ENCODE peak calls at places on chromosomes 6 and 20, in four cellular contexts. S is MM.1S, O is HCT116, Y is HepG2. Q is an unnamed sample.

GRCh38 chr6:20175810-20176209 is 36.5 kb downstream of the MBOAT1 start:
- DNase-seq in Y (no peak), S (no peak), O (no peak), Q (no peak)

GRCh38 chr6:111552241-111552744 is 53.4 kb downstream of the TRAF3IP2 start:
- DNase-seq in Y (no peak), O (no peak), S (no peak), Q (peak; percentile 96)

GRCh38 chr6:136067731-136068341 is 182.3 kb downstream of the MTFR2 start:
- DNase-seq in Y (no peak), S (no peak), O (peak; percentile 66), Q (peak; percentile 82)

GRCh38 chr6:48641544-48641943 is 530.5 kb upstream of the PTCHD4 start:
- DNase-seq in S (no peak), O (no peak), Y (no peak), Q (peak; percentile 92)

GRCh38 chr20:588932-589672 is 21.0 kb downstream of the TCF15 start:
- DNase-seq in S (no peak), O (peak; percentile 22), Y (no peak), Q (no peak)

GRCh38 chr6:106628658-106629102 is 618 bp downstream of the RTN4IP1 start:
- DNase-seq in S (no peak), Y (peak; percentile 15), O (no peak), Q (no peak)

GRCh38 chr6:136411028-136411329 is 121.3 kb upstream of the BCLAF1 start:
- DNase-seq in S (peak; percentile 10), O (no peak), Y (no peak), Q (no peak)

GRCh38 chr20:13355386-13355785 is 134.3 kb downstream of the ISM1 start:
- DNase-seq in Y (peak; percentile 77), S (no peak), O (no peak), Q (no peak)

GRCh38 chr20:49276895-49277785 is 717 bp downstream of the ZNFX1 start:
- DNase-seq in Y (no peak), S (no peak), O (no peak), Q (no peak)

GRCh38 chr6:116397960-116398359 is 27.2 kb downstream of the DSE start:
- DNase-seq in S (no peak), Y (no peak), O (no peak), Q (peak; percentile 81)

GRCh38 chr6:112842338-112842700 is 495.2 kb downstream of the RFPL4B start:
- DNase-seq in Y (no peak), O (no peak), S (peak; percentile 10), Q (no peak)

GRCh38 chr6:156864557-156864956 is 87.4 kb downstream of the ARID1B start:
- DNase-seq in S (no peak), O (no peak), Y (no peak), Q (peak; percentile 48)

GRCh38 chr6:39980839-39981580 is 46.7 kb upstream of the MOCS1 start:
- DNase-seq in Y (peak; percentile 52), S (peak; percentile 53), O (peak; percentile 37), Q (peak; percentile 58)

GRCh38 chr20:34703061-34703572 is 1.0 kb upstream of the TP53INP2 start:
- DNase-seq in Y (no peak), S (no peak), O (no peak), Q (no peak)

DNA sequence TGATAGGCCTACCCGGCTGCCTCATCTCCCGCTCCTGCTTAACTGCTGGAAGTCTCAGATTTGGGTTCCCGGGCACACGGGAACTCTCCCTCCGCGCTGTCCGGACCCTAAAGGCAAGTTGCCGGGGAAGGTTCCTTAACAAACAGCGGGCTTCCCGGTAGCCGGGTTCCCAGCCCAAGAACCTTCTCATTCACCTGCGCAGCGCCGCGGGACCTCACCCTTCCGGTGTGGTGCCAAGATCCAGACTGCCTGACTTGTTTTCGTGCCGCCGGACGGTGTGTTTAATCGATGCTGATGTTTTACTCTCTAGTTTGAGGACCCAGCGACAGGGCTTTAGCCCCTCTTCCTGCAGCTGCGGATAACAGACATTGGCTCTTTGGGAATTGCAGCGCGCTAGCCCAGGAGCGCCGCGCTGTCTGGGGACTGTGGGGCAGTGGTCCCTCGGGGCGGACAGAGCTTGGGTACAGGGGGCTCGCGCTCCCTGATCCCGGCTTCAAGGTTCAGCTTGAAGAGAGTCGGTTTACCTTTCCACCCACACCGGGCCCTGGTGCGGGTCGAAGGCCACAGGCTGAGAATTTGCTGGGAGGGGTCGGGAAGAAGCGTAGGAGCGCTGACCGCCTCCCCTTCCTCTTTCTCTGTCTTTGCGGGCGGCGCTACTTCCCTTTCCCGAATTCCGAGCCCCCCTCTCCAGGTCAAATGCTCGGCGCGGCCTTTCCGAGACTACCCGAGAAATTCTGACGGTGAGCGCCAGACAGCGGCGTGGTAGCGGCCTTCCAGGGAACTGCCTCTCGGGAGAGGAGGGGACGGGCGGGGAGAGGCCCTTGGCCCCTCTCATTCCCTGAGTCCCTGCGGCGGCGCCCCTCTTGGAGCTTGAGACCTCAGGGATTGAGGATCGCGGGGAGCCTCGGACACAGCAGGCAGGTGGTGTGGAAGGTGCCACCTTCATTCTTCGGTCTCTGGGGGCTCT is 17.2 kb downstream of the ABT1 start:
- DNase-seq in O (no peak), Y (no peak), S (no peak), Q (no peak)
- H2AFZ ChIP-seq in O (no peak overlapping the region), Y (no peak overlapping the region), S (no peak overlapping the region), Q (no peak overlapping the region)

DNA sequence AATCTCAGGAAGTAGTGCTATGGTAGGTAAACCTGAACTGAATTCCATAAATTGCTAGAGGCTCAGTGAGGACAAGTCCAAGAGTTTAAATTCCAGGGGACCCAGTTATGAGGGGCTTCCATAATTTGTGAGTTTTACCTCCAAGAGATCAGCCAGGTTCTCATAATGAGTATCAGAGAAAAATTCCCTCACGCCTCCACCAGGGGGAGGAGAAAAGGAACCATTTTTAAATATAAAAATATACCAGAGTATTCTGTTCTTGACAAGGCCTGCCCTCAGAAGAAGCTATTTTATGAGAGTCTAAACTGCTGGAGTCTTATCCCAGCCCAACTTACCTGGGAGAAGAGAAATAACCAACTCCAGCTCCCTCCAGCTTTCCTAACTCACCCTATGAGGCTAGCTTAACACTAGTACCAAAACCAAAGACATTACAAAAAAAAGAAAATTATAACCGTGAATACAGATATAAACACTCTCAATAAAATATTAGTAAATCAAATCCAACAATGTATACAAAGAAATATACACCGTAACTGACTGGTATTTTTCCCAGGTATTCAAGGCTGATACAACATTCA is 158.7 kb downstream of the TFAP2A start:
- DNase-seq in S (peak; percentile 40), O (peak; percentile 7), Y (no peak), Q (no peak)
- TF ChIP-seq CTCF in S (peak; percentile 50), O (peak; percentile 56), Y (no peak), Q (peak; percentile 17)

GRCh38 chr6:168345896-168346754 is 26.5 kb upstream of the DACT2 start:
- DNase-seq in Y (no peak), S (no peak), O (no peak), Q (no peak)
- H2AFZ ChIP-seq in Y (no peak overlapping the region), S (no peak overlapping the region), O (no peak overlapping the region), Q (no peak overlapping the region)

GRCh38 chr20:21352703-21353102 is 44.6 kb downstream of the NKX2-4 start:
- DNase-seq in S (no peak), Y (peak; percentile 51), O (no peak), Q (peak; percentile 24)
- TF ChIP-seq CTCF in S (no peak), Y (no peak), O (no peak), Q (no peak)